ENCODE peak calls at places on chromosomes 4 and X, in five cellular contexts. B is naive thymus-derived CD4-positive, alpha-beta T cell; K is endodermal cell; I is IMR-90; W is NT2/D1. D is an unnamed sample. For H3K4me1, H3K9me3 and H3K27me3, the result is how much of the 10 kb centered on the place peaks cover.

GRCh38 chr4:1246111-1246881 is 2.6 kb downstream of the CTBP1 start:
- DNase-seq in B (peak), K (no peak), I (no peak), W (no peak), D (peak)

GRCh38 chrX:87710580-87710979 is 193.0 kb downstream of the KLHL4 start:
- DNase-seq in B (no peak), K (no peak), I (no peak), W (no peak), D (no peak)

GRCh38 chrX:118615141-118615540 is 112.3 kb upstream of the IL13RA1 start:
- DNase-seq in B (no peak), K (no peak), I (no peak), W (no peak), D (no peak)

GRCh38 chr4:4524364-4524763 is 17.5 kb downstream of the STX18 start:
- DNase-seq in B (no peak), K (peak), I (peak), W (no peak), D (no peak)

GRCh38 chrX:78517124-78517523 is 142.0 kb downstream of the RTL3 start:
- DNase-seq in B (peak), K (no peak), I (no peak), W (no peak), D (no peak)

GRCh38 chr4:150001815-150002214 is 76.4 kb upstream of the DCLK2 start:
- DNase-seq in B (no peak), K (no peak), I (peak), W (no peak), D (no peak)

GRCh38 chrX:18173494-18174180 is 47.0 kb downstream of the BEND2 start:
- DNase-seq in B (no peak), K (no peak), I (no peak), W (no peak), D (no peak)

GRCh38 chrX:131746491-131746968 is 202.7 kb downstream of the OR13H1 start:
- DNase-seq in B (no peak), K (peak), I (peak), W (peak), D (no peak)

GRCh38 chrX:15751160-15751819 is 13.2 kb downstream of the CA5B start:
- DNase-seq in B (no peak), K (no peak), I (peak), W (no peak), D (peak)

DNA sequence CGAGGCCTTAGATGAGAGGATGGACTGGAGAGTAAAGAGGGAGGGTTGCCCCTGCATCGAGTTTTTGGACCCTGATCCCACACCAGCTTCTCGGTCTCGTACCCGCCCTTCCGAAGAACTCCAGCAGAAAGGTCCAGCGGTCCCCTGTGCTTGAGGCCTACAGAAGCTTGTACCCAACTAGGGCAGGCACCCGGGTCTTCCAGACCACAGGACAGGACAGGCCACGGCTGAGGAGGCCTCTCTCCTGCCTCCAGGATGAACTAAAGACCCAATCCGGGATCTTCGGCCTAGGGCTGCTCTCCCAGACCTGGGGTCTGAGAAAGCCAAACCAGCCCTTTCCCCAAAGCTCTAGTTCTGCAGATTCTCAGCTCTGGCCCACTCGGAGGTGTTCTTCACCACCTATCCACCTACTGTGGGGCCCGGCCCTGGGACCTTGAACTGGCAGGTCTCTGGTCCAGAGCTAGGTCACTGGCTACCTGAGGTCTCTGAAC is 1.2 kb downstream of the NKX3-2 start:
- DNase-seq in B (no peak), K (peak), I (no peak), W (no peak), D (no peak)
- H3K4me1 ChIP-seq in B (under half), K (under half), I (under half), W (under half), D (under half)

DNA sequence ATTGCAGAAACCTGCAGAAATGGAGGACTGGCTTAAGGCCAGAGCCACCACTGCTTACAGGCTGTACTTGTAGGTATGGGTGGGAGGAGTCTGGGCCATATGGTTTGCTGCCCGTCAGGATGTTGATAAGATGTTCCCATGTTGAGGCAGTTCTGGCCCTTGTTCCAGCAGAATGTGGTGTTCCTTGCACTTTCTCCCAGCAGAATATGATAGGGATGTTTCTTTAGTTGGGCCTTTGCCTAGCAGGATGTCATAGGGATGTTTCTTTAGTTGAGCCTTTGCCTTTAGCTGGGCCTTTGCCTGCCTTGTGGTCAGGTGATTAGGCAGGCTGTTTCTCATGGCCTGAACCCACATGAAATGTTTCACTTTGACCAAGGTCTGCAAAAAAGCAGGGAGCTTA is 139.1 kb upstream of the PAQR3 start:
- DNase-seq in B (no peak), K (no peak), I (no peak), W (no peak), D (no peak)
- H3K9me3 ChIP-seq in B (under half), K (under half), I (under half), W (under half), D (under half)

DNA sequence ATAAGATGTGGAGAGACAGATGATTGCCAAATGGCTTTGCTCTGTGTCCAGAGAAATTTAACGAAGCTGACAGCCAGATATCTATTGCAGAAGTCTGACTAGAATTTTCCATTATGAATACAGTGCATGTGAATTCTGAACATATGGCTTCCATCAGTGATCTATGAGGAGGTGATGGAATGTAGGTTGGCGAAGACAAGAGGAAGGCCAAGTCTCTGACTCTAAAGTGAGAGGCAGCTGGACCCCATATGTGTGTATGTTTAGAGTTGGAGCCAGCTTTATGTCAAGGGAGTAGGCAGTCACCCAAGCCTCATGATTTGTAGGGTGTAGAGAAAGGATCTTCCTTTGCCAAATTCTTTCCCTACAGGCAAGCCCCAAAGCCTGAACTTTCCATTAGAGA is 76.3 kb upstream of the TEX13D start:
- DNase-seq in B (no peak), K (no peak), I (peak), W (no peak), D (no peak)
- H3K27me3 ChIP-seq in B (under half), K (under half), I (under half), W (under half), D (under half)

GRCh38 chr4:124974163-124974562 is 261.6 kb upstream of the ANKRD50 start:
- DNase-seq in B (no peak), K (no peak), I (no peak), W (no peak), D (no peak)

GRCh38 chr4:124970011-124970410 is 257.5 kb upstream of the ANKRD50 start:
- DNase-seq in B (no peak), K (no peak), I (peak), W (no peak), D (no peak)

GRCh38 chr4:124973716-124974115 is 261.2 kb upstream of the ANKRD50 start:
- DNase-seq in B (no peak), K (no peak), I (no peak), W (no peak), D (no peak)
- H3K4me1 ChIP-seq in B (under half), K (under half), I (under half), W (under half), D (under half)

GRCh38 chr4:11624370-11624769 is 195.7 kb upstream of the HS3ST1 start:
- DNase-seq in B (no peak), K (no peak), I (no peak), W (no peak), D (no peak)

GRCh38 chr4:11626046-11626445 is 197.4 kb upstream of the HS3ST1 start:
- DNase-seq in B (no peak), K (no peak), I (no peak), W (no peak), D (no peak)

GRCh38 chr4:11622961-11623725 is 194.4 kb upstream of the HS3ST1 start:
- DNase-seq in B (no peak), K (no peak), I (no peak), W (no peak), D (no peak)

GRCh38 chr4:11625206-11625605 is 196.5 kb upstream of the HS3ST1 start:
- DNase-seq in B (no peak), K (no peak), I (no peak), W (no peak), D (no peak)

GRCh38 chr4:11623726-11624037 is 195.0 kb upstream of the HS3ST1 start:
- DNase-seq in B (no peak), K (peak), I (peak), W (peak), D (no peak)
- H3K9me3 ChIP-seq in B (under half), K (under half), I (under half), W (under half), D (under half)

GRCh38 chr4:127113852-127114362 is 518.9 kb upstream of the INTU start:
- DNase-seq in B (no peak), K (peak), I (no peak), W (peak), D (no peak)
- H3K27me3 ChIP-seq in B (under half), K (under half), I (under half), W (under half), D (under half)

GRCh38 chr4:10117424-10118354 is 1.1 kb upstream of the WDR1 start:
- DNase-seq in B (no peak), K (peak), I (no peak), W (peak), D (no peak)
- H3K4me1 ChIP-seq in B (half or more), K (under half), I (under half), W (under half), D (under half)

GRCh38 chr4:213971-214370 is 89.7 kb downstream of the ZNF718 start:
- DNase-seq in B (no peak), K (no peak), I (no peak), W (no peak), D (no peak)

GRCh38 chr4:211033-211511 is 86.8 kb downstream of the ZNF718 start:
- DNase-seq in B (no peak), K (no peak), I (no peak), W (no peak), D (no peak)

GRCh38 chr4:217891-218290 is 87.4 kb downstream of the ZNF732 start:
- DNase-seq in B (no peak), K (no peak), I (no peak), W (no peak), D (no peak)

GRCh38 chr4:212438-213174 is 88.3 kb downstream of the ZNF718 start:
- DNase-seq in B (no peak), K (no peak), I (peak), W (peak), D (no peak)
- H3K9me3 ChIP-seq in B (under half), K (half or more), I (under half), W (under half), D (under half)

D was measured in HAP-1.